ENCODE peak calls at places on chromosomes 4 and X, in seven cellular contexts. R, P, X, T, B, U and N are unnamed samples.

GRCh38 chrX:34563809-34564208 is 93.3 kb downstream of the TMEM47 start:
- DNase-seq in R (peak; percentile 4), P (no peak), X (no peak), T (no peak), B (no peak), U (no peak), N (no peak)

GRCh38 chr4:63036159-63036866 is 1372.9 kb downstream of the TECRL start:
- DNase-seq in R (no peak), P (no peak), X (no peak), T (no peak), B (no peak), U (no peak), N (no peak)

GRCh38 chrX:131734621-131735020 is 190.7 kb downstream of the OR13H1 start:
- DNase-seq in R (peak; percentile 68), P (no peak), X (no peak), T (no peak), B (peak; percentile 43), U (no peak), N (no peak)

GRCh38 chrX:51892921-51893745 is at the start of gene MAGED1:
- DNase-seq in R (peak; percentile 93), P (peak; percentile 97), X (peak; percentile 92), T (peak; percentile 83), B (peak; percentile 63), U (peak; percentile 67), N (peak; percentile 85)

GRCh38 chr4:188372051-188372450 is 232.8 kb downstream of the TRIML1 start:
- DNase-seq in R (no peak), P (no peak), X (no peak), T (no peak), B (no peak), U (no peak), N (no peak)

GRCh38 chrX:19585370-19586082 is 70.2 kb upstream of the MAP3K15 start:
- DNase-seq in R (no peak), P (no peak), X (no peak), T (no peak), B (no peak), U (no peak), N (no peak)

GRCh38 chr4:114383721-114384120 is 214.9 kb upstream of the UGT8 start:
- DNase-seq in R (peak; percentile 91), P (peak; percentile 66), X (no peak), T (no peak), B (no peak), U (no peak), N (peak; percentile 81)

GRCh38 chr4:70313736-70314135 is 21.0 kb upstream of the CABS1 start:
- DNase-seq in R (no peak), P (no peak), X (no peak), T (no peak), B (no peak), U (no peak), N (no peak)

GRCh38 chr4:26432419-26432818 is 57.9 kb downstream of the CCKAR start:
- DNase-seq in R (no peak), P (no peak), X (no peak), T (no peak), B (no peak), U (no peak), N (no peak)

GRCh38 chr4:87326460-87326859 is 3.8 kb upstream of the HSD17B13 start:
- DNase-seq in R (no peak), P (no peak), X (no peak), T (no peak), B (no peak), U (no peak), N (no peak)

GRCh38 chr4:6333301-6334202 is 63.9 kb downstream of the WFS1 start:
- DNase-seq in R (no peak), P (no peak), X (no peak), T (no peak), B (no peak), U (no peak), N (no peak)

GRCh38 chr4:185508162-185508561 is 27.1 kb downstream of the PDLIM3 start:
- DNase-seq in R (no peak), P (no peak), X (no peak), T (no peak), B (no peak), U (no peak), N (no peak)

GRCh38 chr4:41413670-41414069 is 124.3 kb upstream of the LIMCH1 start:
- DNase-seq in R (no peak), P (peak; percentile 35), X (no peak), T (no peak), B (no peak), U (no peak), N (no peak)

GRCh38 chr4:73816814-73817213 is 19.7 kb upstream of the CXCL6 start:
- DNase-seq in R (peak; percentile 79), P (peak; percentile 88), X (peak; percentile 30), T (no peak), B (no peak), U (no peak), N (peak; percentile 85)

GRCh38 chr4:109547394-109547793 is 12.7 kb upstream of the MCUB start:
- DNase-seq in R (no peak), P (no peak), X (no peak), T (no peak), B (no peak), U (no peak), N (no peak)

GRCh38 chr4:1196421-1197183 is 24.2 kb upstream of the SPON2 start:
- DNase-seq in R (no peak), P (no peak), X (no peak), T (peak; percentile 49), B (no peak), U (no peak), N (no peak)